ENCODE peak calls at places on chromosomes 6 and 20, in seven cellular contexts. J is SJSA1, F is upper lobe of right lung, Z is transverse colon, I is ovary, B is ascending aorta, L is colonic mucosa. Q is an unnamed sample.

GRCh38 chr20:59939879-59940128 is 301 bp downstream of the PPP1R3D start:
- DNase-seq in I (peak; percentile 69), J (no peak), B (peak; percentile 72), Z (peak; percentile 46), F (peak; percentile 81), L (no peak), Q (no peak)

GRCh38 chr6:124795879-124796838 is 166.1 kb upstream of the RNF217 start:
- DNase-seq in F (no peak), Z (no peak), J (no peak), I (no peak), B (no peak), L (no peak), Q (no peak)

GRCh38 chr6:99080191-99080590 is 132.4 kb upstream of the FBXL4 start:
- DNase-seq in B (no peak), I (no peak), L (no peak), F (no peak), J (no peak), Z (no peak), Q (no peak)

GRCh38 chr6:123091091-123091895 is 95.3 kb downstream of the CLVS2 start:
- DNase-seq in I (no peak), J (peak; percentile 26), L (no peak), Z (no peak), B (no peak), F (no peak), Q (no peak)

GRCh38 chr6:169978615-169979161 is 227.3 kb downstream of the ERMARD start:
- DNase-seq in L (no peak), B (no peak), J (no peak), I (no peak), F (peak; percentile 61), Z (no peak), Q (no peak)

GRCh38 chr6:167493310-167493709 is 168.4 kb downstream of the TTLL2 start:
- DNase-seq in B (no peak), J (no peak), L (no peak), Z (no peak), I (no peak), F (no peak), Q (no peak)

GRCh38 chr20:35598476-35598875 is 17.2 kb upstream of the SPAG4 start:
- DNase-seq in Z (no peak), I (no peak), B (no peak), F (no peak), J (no peak), L (no peak), Q (no peak)

GRCh38 chr6:165899592-165899991 is 236.6 kb upstream of the PDE10A start:
- DNase-seq in L (no peak), Z (no peak), B (no peak), F (no peak), I (no peak), J (no peak), Q (no peak)

GRCh38 chr6:14966111-14966901 is 279.6 kb upstream of the JARID2 start:
- DNase-seq in Z (no peak), L (no peak), F (no peak), B (no peak), J (no peak), I (no peak), Q (no peak)

GRCh38 chr6:96939019-96939805 is 14.7 kb downstream of the KLHL32 start:
- DNase-seq in B (no peak), J (peak; percentile 37), L (peak; percentile 27), F (no peak), Z (no peak), I (no peak), Q (no peak)

GRCh38 chr20:62388839-62389600 is 2.1 kb downstream of the RPS21 start:
- DNase-seq in J (no peak), B (no peak), F (no peak), L (no peak), I (no peak), Z (no peak), Q (no peak)

GRCh38 chr6:160798625-160799024 is 96.6 kb downstream of the PLG start:
- DNase-seq in F (no peak), Z (no peak), B (no peak), J (no peak), L (no peak), I (no peak), Q (no peak)

GRCh38 chr20:43949741-43950618 is 35.3 kb downstream of the TOX2 start:
- DNase-seq in B (no peak), F (no peak), Z (peak; percentile 59), L (peak; percentile 45), J (no peak), I (no peak), Q (no peak)

GRCh38 chr20:47668313-47669156 is 116.7 kb downstream of the SULF2 start:
- DNase-seq in J (no peak), B (peak; percentile 60), L (no peak), F (no peak), Z (no peak), I (no peak), Q (no peak)

GRCh38 chr6:33787954-33788693 is 806 bp downstream of the LEMD2 start:
- DNase-seq in Z (peak; percentile 77), B (peak; percentile 86), J (peak; percentile 84), F (peak; percentile 89), I (peak; percentile 85), L (peak; percentile 68), Q (no peak)
- H3K4me1 ChIP-seq in Z (peaks cover 32% of the 10 kb centered on the region), B (peaks cover 13% of the 10 kb centered on the region), J (peaks cover 48% of the 10 kb centered on the region), F (peaks cover 24% of the 10 kb centered on the region), I (peaks cover 22% of the 10 kb centered on the region), L (peaks cover 7% of the 10 kb centered on the region), Q (peaks cover 38% of the 10 kb centered on the region)

DNA sequence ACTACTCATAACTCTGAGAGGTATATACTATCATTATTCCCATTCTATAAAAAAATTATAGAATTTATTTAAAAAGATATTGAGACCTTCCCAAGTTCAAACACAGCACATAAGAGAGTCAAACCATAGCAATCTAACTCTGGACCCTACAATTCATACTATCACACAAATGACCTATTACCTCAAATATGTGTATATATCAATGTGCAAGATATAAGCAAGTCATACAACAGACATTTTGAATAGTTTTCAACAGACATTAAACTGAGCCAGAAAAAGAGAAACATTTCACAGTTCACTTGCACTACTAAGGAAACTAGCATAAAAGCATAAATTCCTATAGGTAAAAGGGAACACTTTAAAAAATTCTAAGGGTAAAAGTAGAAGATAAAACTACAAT is 11.7 kb downstream of the PHIP start:
- DNase-seq in Z (no peak), F (no peak), L (no peak), I (no peak), B (no peak), J (no peak), Q (no peak)
- H3K4me1 ChIP-seq in Z (peaks cover 3% of the 10 kb centered on the region), F (peaks cover 20% of the 10 kb centered on the region), L (no peaks in the 10 kb centered on the region), I (peaks cover 5% of the 10 kb centered on the region), B (no peaks in the 10 kb centered on the region), J (peaks cover 3% of the 10 kb centered on the region), Q (peaks cover 26% of the 10 kb centered on the region)

GRCh38 chr20:17694767-17695166 is 5.0 kb upstream of the BANF2 start:
- DNase-seq in Z (no peak), F (no peak), L (no peak), I (no peak), J (no peak), B (no peak), Q (no peak)
- H3K4me1 ChIP-seq in Z (no peaks in the 10 kb centered on the region), F (no peaks in the 10 kb centered on the region), L (no peaks in the 10 kb centered on the region), I (no peaks in the 10 kb centered on the region), J (peaks cover 16% of the 10 kb centered on the region), B (no peaks in the 10 kb centered on the region), Q (no peaks in the 10 kb centered on the region)

GRCh38 chr6:31579119-31579505 is 3.1 kb downstream of the LTB start:
- DNase-seq in Z (no peak), F (no peak), B (no peak), I (no peak), L (no peak), J (no peak), Q (no peak)

GRCh38 chr6:31580446-31580755 is 1.8 kb downstream of the LTB start:
- DNase-seq in I (no peak), L (no peak), B (no peak), Z (no peak), F (no peak), J (no peak), Q (no peak)

GRCh38 chr6:31578461-31579118 is 3.2 kb downstream of the TNF start:
- DNase-seq in Z (no peak), L (no peak), J (no peak), F (no peak), I (no peak), B (no peak), Q (no peak)

GRCh38 chr6:31580807-31581437 is 1.3 kb downstream of the LTB start:
- DNase-seq in B (peak; percentile 93), F (peak; percentile 94), J (peak; percentile 83), L (peak; percentile 88), I (peak; percentile 93), Z (peak; percentile 88), Q (no peak)

DNA sequence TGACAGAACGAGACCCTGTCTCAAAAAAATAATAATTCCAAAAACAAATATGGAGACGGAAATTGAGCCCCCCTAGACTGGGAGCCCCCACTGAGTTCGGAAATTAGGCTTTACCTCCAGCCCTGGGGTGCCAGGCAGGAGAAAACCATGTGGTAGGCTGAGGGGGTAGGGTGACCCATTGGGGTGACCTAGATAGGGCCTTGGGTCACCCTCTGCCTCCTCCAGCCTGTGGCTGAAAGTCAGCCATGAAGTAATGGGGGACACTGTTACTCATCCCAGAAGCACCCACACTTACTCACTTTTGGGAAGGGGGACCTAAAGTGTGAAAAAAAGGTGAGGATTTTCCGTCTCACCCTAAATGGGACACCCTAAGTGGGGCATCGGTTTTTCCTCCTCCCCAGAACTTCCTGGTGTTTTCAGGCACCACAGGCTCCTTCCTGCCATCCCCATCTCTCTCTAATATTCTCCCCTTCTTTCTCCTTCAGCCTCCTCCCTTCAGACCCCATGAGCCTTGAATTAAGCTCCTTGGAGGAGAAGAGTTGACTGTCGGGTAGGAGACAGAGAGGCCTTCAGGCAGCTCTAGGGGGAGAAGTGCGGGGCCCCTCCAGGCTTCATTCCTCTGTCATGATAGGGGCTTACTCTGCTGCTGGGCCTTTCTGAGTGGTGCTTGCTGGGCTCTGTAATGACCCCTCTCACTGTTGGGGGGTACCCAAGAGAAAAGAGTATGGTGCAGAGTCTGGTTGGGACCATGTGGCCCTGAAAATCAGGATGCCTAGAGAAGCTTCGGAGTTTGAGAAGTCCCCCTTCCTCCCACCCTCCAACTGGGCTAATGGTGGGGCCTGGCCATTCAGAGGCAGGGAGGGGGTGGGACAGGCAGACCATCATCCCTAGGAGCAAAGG is 2.4 kb downstream of the LTB start:
- DNase-seq in B (no peak), L (no peak), F (no peak), Z (no peak), I (no peak), J (no peak), Q (no peak)
- H3K4me1 ChIP-seq in B (no peaks in the 10 kb centered on the region), L (peaks cover 4% of the 10 kb centered on the region), F (peaks cover 7% of the 10 kb centered on the region), Z (peaks cover 8% of the 10 kb centered on the region), I (peaks cover 5% of the 10 kb centered on the region), J (peaks cover 8% of the 10 kb centered on the region), Q (peaks cover 25% of the 10 kb centered on the region)

GRCh38 chr6:13453771-13454251 is 33.6 kb downstream of the GFOD1 start:
- DNase-seq in F (no peak), I (no peak), Z (no peak), B (peak; percentile 58), J (peak; percentile 38), L (no peak), Q (no peak)

GRCh38 chr6:13451181-13451700 is 36.2 kb downstream of the GFOD1 start:
- DNase-seq in J (no peak), F (no peak), Z (no peak), I (no peak), B (peak; percentile 45), L (no peak), Q (no peak)

GRCh38 chr6:13453172-13453552 is 34.2 kb downstream of the GFOD1 start:
- DNase-seq in L (no peak), I (no peak), J (no peak), B (no peak), Z (no peak), F (no peak), Q (no peak)

GRCh38 chr6:13450628-13451027 is 36.8 kb downstream of the GFOD1 start:
- DNase-seq in L (no peak), J (no peak), B (peak; percentile 28), I (no peak), Z (no peak), F (no peak), Q (no peak)

GRCh38 chr6:13452346-13453171 is 34.8 kb downstream of the GFOD1 start:
- DNase-seq in F (no peak), J (no peak), B (peak; percentile 46), Z (no peak), L (no peak), I (no peak), Q (no peak)
- H3K4me1 ChIP-seq in F (peaks cover 49% of the 10 kb centered on the region), J (peaks cover 20% of the 10 kb centered on the region), B (peaks cover 4% of the 10 kb centered on the region), Z (peaks cover 25% of the 10 kb centered on the region), L (no peaks in the 10 kb centered on the region), I (no peaks in the 10 kb centered on the region), Q (peaks cover 41% of the 10 kb centered on the region)